ENCODE peak calls at places on chromosomes 5 and 9, in nine cellular contexts. One of them, this sample, is unnamed.

GRCh38 chr5:59301727-59302126 is 591.8 kb downstream of the PDE4D start:
- DNase-seq in left ventricle myocardium inferior: no peak
- DNase-seq in neural progenitor cell: no peak
- DNase-seq in tibial nerve: no peak
- DNase-seq in CD8-positive, alpha-beta memory T cell: no peak
- DNase-seq in upper lobe of left lung: no peak
- DNase-seq in adipocyte: no peak
- DNase-seq in GM23248: no peak
- DNase-seq in IMR-90: no peak
- DNase-seq in this sample: no peak

GRCh38 chr5:72818866-72819534 is 2.5 kb downstream of the TNPO1 start:
- DNase-seq in left ventricle myocardium inferior: peak; percentile 58
- DNase-seq in neural progenitor cell: peak; percentile 85
- DNase-seq in tibial nerve: peak; percentile 55
- DNase-seq in CD8-positive, alpha-beta memory T cell: peak; percentile 27
- DNase-seq in upper lobe of left lung: peak; percentile 89
- DNase-seq in adipocyte: peak; percentile 80
- DNase-seq in GM23248: peak; percentile 86
- DNase-seq in IMR-90: peak; percentile 48
- DNase-seq in this sample: peak; percentile 88

GRCh38 chr9:127194881-127195713 is 69.5 kb upstream of the GARNL3 start:
- DNase-seq in left ventricle myocardium inferior: peak; percentile 9
- DNase-seq in neural progenitor cell: no peak
- DNase-seq in tibial nerve: no peak
- DNase-seq in CD8-positive, alpha-beta memory T cell: no peak
- DNase-seq in upper lobe of left lung: no peak
- DNase-seq in adipocyte: no peak
- DNase-seq in GM23248: peak; percentile 70
- DNase-seq in IMR-90: peak; percentile 37
- DNase-seq in this sample: peak; percentile 78

GRCh38 chr9:130128782-130129424 is 43.3 kb upstream of the NCS1 start:
- DNase-seq in left ventricle myocardium inferior: peak; percentile 42
- DNase-seq in neural progenitor cell: no peak
- DNase-seq in tibial nerve: peak; percentile 45
- DNase-seq in CD8-positive, alpha-beta memory T cell: peak; percentile 75
- DNase-seq in upper lobe of left lung: peak; percentile 71
- DNase-seq in adipocyte: peak; percentile 92
- DNase-seq in GM23248: peak; percentile 75
- DNase-seq in IMR-90: peak; percentile 99
- DNase-seq in this sample: no peak

GRCh38 chr9:134899818-134900325 is 17.8 kb downstream of the FCN1 start:
- DNase-seq in left ventricle myocardium inferior: no peak
- DNase-seq in neural progenitor cell: no peak
- DNase-seq in tibial nerve: no peak
- DNase-seq in CD8-positive, alpha-beta memory T cell: no peak
- DNase-seq in upper lobe of left lung: no peak
- DNase-seq in adipocyte: no peak
- DNase-seq in GM23248: no peak
- DNase-seq in IMR-90: no peak
- DNase-seq in this sample: no peak

GRCh38 chr9:133142657-133143592 is 20.8 kb downstream of the GBGT1 start:
- DNase-seq in left ventricle myocardium inferior: no peak
- DNase-seq in neural progenitor cell: no peak
- DNase-seq in tibial nerve: no peak
- DNase-seq in CD8-positive, alpha-beta memory T cell: peak; percentile 31
- DNase-seq in upper lobe of left lung: no peak
- DNase-seq in adipocyte: no peak
- DNase-seq in GM23248: no peak
- DNase-seq in IMR-90: no peak
- DNase-seq in this sample: no peak

GRCh38 chr5:61675015-61675692 is 343.1 kb downstream of the ZSWIM6 start:
- DNase-seq in left ventricle myocardium inferior: no peak
- DNase-seq in neural progenitor cell: peak; percentile 89
- DNase-seq in tibial nerve: no peak
- DNase-seq in CD8-positive, alpha-beta memory T cell: no peak
- DNase-seq in upper lobe of left lung: no peak
- DNase-seq in adipocyte: no peak
- DNase-seq in GM23248: no peak
- DNase-seq in IMR-90: no peak
- DNase-seq in this sample: peak; percentile 61

GRCh38 chr9:16133556-16134227 is 580.8 kb downstream of the CCDC171 start:
- DNase-seq in left ventricle myocardium inferior: peak; percentile 29
- DNase-seq in neural progenitor cell: peak; percentile 90
- DNase-seq in tibial nerve: no peak
- DNase-seq in CD8-positive, alpha-beta memory T cell: no peak
- DNase-seq in upper lobe of left lung: peak; percentile 37
- DNase-seq in adipocyte: peak; percentile 61
- DNase-seq in GM23248: peak; percentile 78
- DNase-seq in IMR-90: peak; percentile 48
- DNase-seq in this sample: peak; percentile 85

GRCh38 chr5:75608886-75609285 is 2.4 kb upstream of the ANKDD1B start:
- DNase-seq in left ventricle myocardium inferior: no peak
- DNase-seq in neural progenitor cell: no peak
- DNase-seq in tibial nerve: no peak
- DNase-seq in CD8-positive, alpha-beta memory T cell: no peak
- DNase-seq in upper lobe of left lung: no peak
- DNase-seq in adipocyte: no peak
- DNase-seq in GM23248: no peak
- DNase-seq in IMR-90: no peak
- DNase-seq in this sample: no peak

GRCh38 chr9:100602302-100602930 is 24.5 kb downstream of the CAVIN4 start:
- DNase-seq in left ventricle myocardium inferior: no peak
- DNase-seq in neural progenitor cell: peak; percentile 78
- DNase-seq in tibial nerve: peak; percentile 22
- DNase-seq in CD8-positive, alpha-beta memory T cell: no peak
- DNase-seq in upper lobe of left lung: peak; percentile 45
- DNase-seq in adipocyte: peak; percentile 79
- DNase-seq in GM23248: peak; percentile 62
- DNase-seq in IMR-90: peak; percentile 54
- DNase-seq in this sample: peak; percentile 86

GRCh38 chr9:122318284-122318683 is 52.5 kb upstream of the PTGS1 start:
- DNase-seq in left ventricle myocardium inferior: no peak
- DNase-seq in neural progenitor cell: no peak
- DNase-seq in tibial nerve: no peak
- DNase-seq in CD8-positive, alpha-beta memory T cell: no peak
- DNase-seq in upper lobe of left lung: no peak
- DNase-seq in adipocyte: no peak
- DNase-seq in GM23248: no peak
- DNase-seq in IMR-90: no peak
- DNase-seq in this sample: no peak

GRCh38 chr5:174522641-174523260 is 201.6 kb upstream of the MSX2 start:
- DNase-seq in left ventricle myocardium inferior: no peak
- DNase-seq in neural progenitor cell: peak; percentile 51
- DNase-seq in tibial nerve: no peak
- DNase-seq in CD8-positive, alpha-beta memory T cell: no peak
- DNase-seq in upper lobe of left lung: no peak
- DNase-seq in adipocyte: no peak
- DNase-seq in GM23248: no peak
- DNase-seq in IMR-90: no peak
- DNase-seq in this sample: no peak
- H3K9me3 ChIP-seq in left ventricle myocardium inferior: no peaks in the 10 kb centered on the region
- H3K9me3 ChIP-seq in neural progenitor cell: no peaks in the 10 kb centered on the region
- H3K9me3 ChIP-seq in tibial nerve: no peaks in the 10 kb centered on the region
- H3K9me3 ChIP-seq in CD8-positive, alpha-beta memory T cell: no peaks in the 10 kb centered on the region
- H3K9me3 ChIP-seq in upper lobe of left lung: no peaks in the 10 kb centered on the region
- H3K9me3 ChIP-seq in adipocyte: no peaks in the 10 kb centered on the region
- H3K9me3 ChIP-seq in GM23248: no peaks in the 10 kb centered on the region
- H3K9me3 ChIP-seq in IMR-90: no peaks in the 10 kb centered on the region
- H3K9me3 ChIP-seq in this sample: peaks cover 5% of the 10 kb centered on the region

DNA sequence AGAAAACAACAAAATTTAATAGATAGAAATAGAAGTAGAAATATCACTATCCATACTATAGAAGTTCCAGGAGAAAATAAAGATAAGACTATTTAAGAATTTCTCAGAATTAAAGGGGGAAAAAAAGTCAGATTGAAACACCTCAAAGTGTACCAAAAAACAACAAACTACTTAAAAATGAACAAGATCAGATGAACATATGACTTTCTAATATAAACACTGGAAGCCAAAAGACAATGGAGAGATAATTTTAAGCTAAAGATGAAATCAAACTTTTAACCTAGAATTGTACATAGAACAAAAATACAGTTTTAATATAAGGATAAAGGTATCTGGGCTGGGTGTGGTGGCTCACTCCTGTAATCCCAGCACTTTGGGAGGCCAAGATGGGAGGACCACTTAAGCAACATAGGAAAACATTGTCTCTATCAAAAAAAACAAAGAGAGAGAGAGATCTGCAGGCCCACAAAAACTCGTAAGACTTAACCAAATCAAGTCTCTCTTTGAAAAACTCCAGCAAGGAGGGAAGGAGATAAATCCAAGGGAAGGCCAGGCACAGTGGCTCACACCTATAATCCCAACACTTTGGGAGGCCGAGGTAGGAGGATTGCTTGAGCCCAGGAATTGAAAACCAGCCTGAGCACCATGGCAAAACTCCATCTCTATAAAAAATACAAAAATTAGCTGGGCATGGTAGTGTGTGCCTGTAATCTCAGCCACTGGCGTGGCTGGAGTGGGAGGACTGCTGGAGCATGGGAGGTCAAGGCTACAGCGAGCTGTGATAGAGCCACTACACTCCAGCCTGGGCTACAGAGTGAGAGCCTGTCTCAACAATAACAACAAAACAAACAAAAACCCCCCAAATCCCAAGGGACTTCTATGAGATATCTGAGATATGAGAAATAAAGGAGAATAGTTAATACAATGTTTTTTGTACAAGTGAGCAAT is 32.4 kb downstream of the ABHD17B start:
- DNase-seq in left ventricle myocardium inferior: no peak
- DNase-seq in neural progenitor cell: no peak
- DNase-seq in tibial nerve: no peak
- DNase-seq in CD8-positive, alpha-beta memory T cell: no peak
- DNase-seq in upper lobe of left lung: no peak
- DNase-seq in adipocyte: no peak
- DNase-seq in GM23248: peak; percentile 2
- DNase-seq in IMR-90: no peak
- DNase-seq in this sample: no peak
- H3K9me3 ChIP-seq in left ventricle myocardium inferior: peaks cover 55% of the 10 kb centered on the region
- H3K9me3 ChIP-seq in neural progenitor cell: peaks cover 14% of the 10 kb centered on the region
- H3K9me3 ChIP-seq in tibial nerve: peaks cover 2% of the 10 kb centered on the region
- H3K9me3 ChIP-seq in CD8-positive, alpha-beta memory T cell: peaks cover 10% of the 10 kb centered on the region
- H3K9me3 ChIP-seq in upper lobe of left lung: peaks cover 10% of the 10 kb centered on the region
- H3K9me3 ChIP-seq in adipocyte: peaks cover 39% of the 10 kb centered on the region
- H3K9me3 ChIP-seq in GM23248: no peaks in the 10 kb centered on the region
- H3K9me3 ChIP-seq in IMR-90: peaks cover 5% of the 10 kb centered on the region
- H3K9me3 ChIP-seq in this sample: peaks cover 17% of the 10 kb centered on the region

GRCh38 chr5:9033524-9033923 is 512.4 kb downstream of the SEMA5A start:
- DNase-seq in left ventricle myocardium inferior: no peak
- DNase-seq in neural progenitor cell: no peak
- DNase-seq in tibial nerve: no peak
- DNase-seq in CD8-positive, alpha-beta memory T cell: no peak
- DNase-seq in upper lobe of left lung: no peak
- DNase-seq in adipocyte: no peak
- DNase-seq in GM23248: no peak
- DNase-seq in IMR-90: no peak
- DNase-seq in this sample: no peak

GRCh38 chr5:9035346-9035745 is 510.5 kb downstream of the SEMA5A start:
- DNase-seq in left ventricle myocardium inferior: no peak
- DNase-seq in neural progenitor cell: peak; percentile 58
- DNase-seq in tibial nerve: no peak
- DNase-seq in CD8-positive, alpha-beta memory T cell: no peak
- DNase-seq in upper lobe of left lung: no peak
- DNase-seq in adipocyte: no peak
- DNase-seq in GM23248: no peak
- DNase-seq in IMR-90: no peak
- DNase-seq in this sample: no peak

GRCh38 chr5:9042241-9042640 is 503.6 kb downstream of the SEMA5A start:
- DNase-seq in left ventricle myocardium inferior: no peak
- DNase-seq in neural progenitor cell: no peak
- DNase-seq in tibial nerve: no peak
- DNase-seq in CD8-positive, alpha-beta memory T cell: no peak
- DNase-seq in upper lobe of left lung: no peak
- DNase-seq in adipocyte: no peak
- DNase-seq in GM23248: no peak
- DNase-seq in IMR-90: no peak
- DNase-seq in this sample: no peak

GRCh38 chr5:9034671-9035070 is 511.2 kb downstream of the SEMA5A start:
- DNase-seq in left ventricle myocardium inferior: no peak
- DNase-seq in neural progenitor cell: no peak
- DNase-seq in tibial nerve: no peak
- DNase-seq in CD8-positive, alpha-beta memory T cell: no peak
- DNase-seq in upper lobe of left lung: no peak
- DNase-seq in adipocyte: no peak
- DNase-seq in GM23248: peak; percentile 46
- DNase-seq in IMR-90: peak; percentile 90
- DNase-seq in this sample: no peak

DNA sequence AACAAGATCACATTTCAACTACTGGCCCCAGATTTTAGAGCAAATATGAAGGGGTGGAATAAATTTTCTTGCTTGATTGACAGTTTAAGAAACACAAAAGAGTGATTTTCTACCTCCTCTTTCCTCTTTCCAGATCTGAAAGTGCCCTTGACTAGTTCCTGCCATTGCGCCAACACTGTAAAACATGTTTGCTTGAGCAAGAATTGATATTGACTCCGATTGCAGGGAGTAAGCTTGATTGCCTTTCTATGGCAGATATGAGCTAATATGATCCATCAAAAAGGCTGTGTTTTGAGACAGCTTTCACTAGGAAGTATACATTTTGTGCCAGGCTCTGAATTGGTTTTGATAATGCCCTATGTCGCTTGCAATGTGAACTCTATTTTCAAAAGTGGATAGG is 508.8 kb downstream of the SEMA5A start:
- DNase-seq in left ventricle myocardium inferior: no peak
- DNase-seq in neural progenitor cell: no peak
- DNase-seq in tibial nerve: no peak
- DNase-seq in CD8-positive, alpha-beta memory T cell: no peak
- DNase-seq in upper lobe of left lung: no peak
- DNase-seq in adipocyte: no peak
- DNase-seq in GM23248: no peak
- DNase-seq in IMR-90: no peak
- DNase-seq in this sample: no peak
- H3K9me3 ChIP-seq in left ventricle myocardium inferior: no peaks in the 10 kb centered on the region
- H3K9me3 ChIP-seq in neural progenitor cell: no peaks in the 10 kb centered on the region
- H3K9me3 ChIP-seq in tibial nerve: no peaks in the 10 kb centered on the region
- H3K9me3 ChIP-seq in CD8-positive, alpha-beta memory T cell: no peaks in the 10 kb centered on the region
- H3K9me3 ChIP-seq in upper lobe of left lung: no peaks in the 10 kb centered on the region
- H3K9me3 ChIP-seq in adipocyte: no peaks in the 10 kb centered on the region
- H3K9me3 ChIP-seq in GM23248: no peaks in the 10 kb centered on the region
- H3K9me3 ChIP-seq in IMR-90: no peaks in the 10 kb centered on the region
- H3K9me3 ChIP-seq in this sample: no peaks in the 10 kb centered on the region

DNA sequence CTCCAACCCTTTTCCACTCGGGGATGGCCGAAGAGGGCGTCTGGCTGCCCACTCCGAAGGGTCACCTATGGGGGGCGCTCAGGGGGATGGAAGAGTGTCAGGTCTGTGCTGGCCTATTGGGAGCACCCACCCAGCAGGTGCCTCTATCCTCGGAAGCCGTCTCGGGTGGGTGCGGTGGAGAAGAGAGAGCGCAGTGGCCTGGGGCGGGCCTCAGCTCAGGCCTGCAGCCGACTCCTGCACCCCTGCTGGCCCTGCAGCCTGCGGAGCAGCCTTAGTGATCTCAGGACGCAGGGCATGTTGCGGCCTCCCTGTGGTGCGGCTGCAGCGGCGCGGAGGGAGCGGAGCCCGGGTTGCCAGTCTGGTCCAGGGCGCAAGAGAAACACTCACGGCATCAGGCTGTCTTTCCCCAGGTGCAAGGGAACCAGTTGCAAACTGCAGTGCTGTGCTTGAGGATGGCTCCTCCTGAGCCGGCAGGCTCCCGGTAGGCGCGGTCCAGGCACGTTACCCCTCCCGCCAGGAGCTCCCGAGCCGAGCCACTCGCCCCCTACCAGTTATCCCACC is 1.5 kb upstream of the IRX2 start:
- DNase-seq in left ventricle myocardium inferior: no peak
- DNase-seq in neural progenitor cell: peak; percentile 64
- DNase-seq in tibial nerve: no peak
- DNase-seq in CD8-positive, alpha-beta memory T cell: no peak
- DNase-seq in upper lobe of left lung: no peak
- DNase-seq in adipocyte: no peak
- DNase-seq in GM23248: peak; percentile 81
- DNase-seq in IMR-90: no peak
- DNase-seq in this sample: peak; percentile 78
- H3K9me3 ChIP-seq in left ventricle myocardium inferior: no peaks in the 10 kb centered on the region
- H3K9me3 ChIP-seq in neural progenitor cell: no peaks in the 10 kb centered on the region
- H3K9me3 ChIP-seq in tibial nerve: no peaks in the 10 kb centered on the region
- H3K9me3 ChIP-seq in CD8-positive, alpha-beta memory T cell: no peaks in the 10 kb centered on the region
- H3K9me3 ChIP-seq in upper lobe of left lung: no peaks in the 10 kb centered on the region
- H3K9me3 ChIP-seq in adipocyte: no peaks in the 10 kb centered on the region
- H3K9me3 ChIP-seq in GM23248: no peaks in the 10 kb centered on the region
- H3K9me3 ChIP-seq in IMR-90: peaks cover 8% of the 10 kb centered on the region
- H3K9me3 ChIP-seq in this sample: no peaks in the 10 kb centered on the region

This sample was measured in endodermal cell.